ENCODE peak calls at places on chromosomes 16 and 17, in four cellular contexts. R, C, B and E are unnamed samples.

GRCh38 chr17:51165680-51166197 is 472 bp upstream of the NME2 start:
- DNase-seq in C (no peak), R (no peak), B (no peak), E (no peak)

GRCh38 chr17:15334266-15334665 is 7.1 kb downstream of the TEKT3 start:
- DNase-seq in B (no peak), R (peak; percentile 9), C (no peak), E (no peak)

GRCh38 chr16:22847100-22847499 is 33.1 kb downstream of the HS3ST2 start:
- DNase-seq in B (no peak), C (no peak), R (no peak), E (no peak)

GRCh38 chr16:83727018-83727417 is 80.8 kb upstream of the HSBP1 start:
- DNase-seq in C (no peak), R (peak; percentile 76), B (no peak), E (peak; percentile 35)

GRCh38 chr16:77467929-77468328 is 33.1 kb upstream of the ADAMTS18 start:
- DNase-seq in R (no peak), B (no peak), C (no peak), E (no peak)

GRCh38 chr16:21684199-21684598 is 20.4 kb downstream of the OTOA start:
- DNase-seq in R (no peak), C (no peak), B (no peak), E (no peak)

GRCh38 chr17:8227238-8227581 is 16.8 kb upstream of the AURKB start:
- DNase-seq in C (no peak), R (no peak), B (no peak), E (no peak)

GRCh38 chr17:51428668-51429486 is 168.5 kb downstream of the UTP18 start:
- DNase-seq in C (no peak), R (no peak), B (no peak), E (no peak)

GRCh38 chr17:28811594-28812135 is 30.9 kb downstream of the FAM222B start:
- DNase-seq in R (peak; percentile 22), C (no peak), B (no peak), E (peak; percentile 34)

GRCh38 chr17:62580947-62581346 is 46.5 kb upstream of the MRC2 start:
- DNase-seq in B (no peak), R (no peak), C (no peak), E (no peak)

GRCh38 chr17:32995416-32995815 is 3.8 kb downstream of the SPACA3 start:
- DNase-seq in B (no peak), C (no peak), R (no peak), E (no peak)
- H3K4me3 ChIP-seq in B (no peak overlapping the region), C (no peak overlapping the region), R (no peak overlapping the region), E (no peak overlapping the region)

DNA sequence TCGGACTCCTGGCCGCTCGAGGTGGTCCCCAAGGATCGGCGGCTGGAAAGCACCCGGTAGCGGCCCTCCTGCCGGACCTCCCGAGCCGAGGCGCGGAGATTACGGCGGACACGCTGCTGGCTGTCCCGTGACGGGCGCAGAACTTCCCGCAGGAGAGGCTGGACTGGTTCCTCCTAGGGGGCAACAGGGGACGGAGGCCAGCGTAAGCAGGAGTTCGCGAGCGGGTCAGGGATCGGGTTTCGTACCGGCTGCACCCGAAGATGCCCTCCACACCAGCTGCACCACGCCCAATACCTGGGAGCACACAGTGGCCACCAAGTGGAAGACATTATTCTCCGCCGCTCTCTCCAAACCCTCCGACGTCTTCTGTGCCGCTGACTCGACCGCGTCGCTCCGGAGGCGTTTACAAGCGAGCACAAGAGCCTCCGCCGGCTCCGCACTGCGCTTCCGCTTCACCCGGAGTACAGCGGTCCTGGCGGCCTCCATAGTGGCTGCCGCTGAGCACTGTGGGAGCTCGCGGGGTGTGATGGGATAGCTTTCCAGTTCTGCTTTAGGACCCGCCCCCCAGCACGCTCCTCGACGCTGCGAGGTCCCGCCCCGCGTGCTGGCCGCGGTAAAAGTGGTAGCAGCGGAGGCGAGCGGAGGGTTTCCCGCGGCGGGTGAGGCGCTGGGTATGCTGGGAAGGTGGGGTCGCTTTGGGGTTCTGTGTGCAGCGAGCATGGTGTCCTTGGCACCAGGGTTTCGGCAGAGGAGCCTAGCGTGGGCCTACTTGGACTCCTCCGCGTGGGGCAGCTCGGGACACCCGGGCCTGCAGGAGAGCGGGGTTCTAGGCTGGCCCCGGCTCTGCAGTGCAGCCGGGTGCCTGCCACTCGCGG is at the start of the genes PRMT7 and SLC7A6OS:
- DNase-seq in B (peak; percentile 86), R (peak; percentile 82), C (peak; percentile 92), E (peak; percentile 87)
- TF ChIP-seq CTCF in B (no peak), R (peak; percentile 37), C (no peak), E (peak; percentile 6)

GRCh38 chr17:63775420-63775819 is 1.4 kb downstream of the DDX42 start:
- DNase-seq in B (no peak), R (no peak), C (no peak), E (peak; percentile 11)
- H3K4me3 ChIP-seq in B (no peak overlapping the region), R (peak overlapping the region; percentile 76), C (peak overlapping the region; percentile 50), E (peak overlapping the region; percentile 60)

GRCh38 chr16:53721017-53721416 is 17.1 kb downstream of the FTO start:
- DNase-seq in B (no peak), R (no peak), C (no peak), E (no peak)
- TF ChIP-seq CTCF in B (no peak), R (no peak), C (no peak), E (no peak)

GRCh38 chr16:50839920-50840729 is 98.2 kb downstream of the CYLD start:
- DNase-seq in R (no peak), C (no peak), B (no peak), E (no peak)
- H3K4me3 ChIP-seq in R (no peak overlapping the region), C (no peak overlapping the region), B (no peak overlapping the region), E (no peak overlapping the region)

DNA sequence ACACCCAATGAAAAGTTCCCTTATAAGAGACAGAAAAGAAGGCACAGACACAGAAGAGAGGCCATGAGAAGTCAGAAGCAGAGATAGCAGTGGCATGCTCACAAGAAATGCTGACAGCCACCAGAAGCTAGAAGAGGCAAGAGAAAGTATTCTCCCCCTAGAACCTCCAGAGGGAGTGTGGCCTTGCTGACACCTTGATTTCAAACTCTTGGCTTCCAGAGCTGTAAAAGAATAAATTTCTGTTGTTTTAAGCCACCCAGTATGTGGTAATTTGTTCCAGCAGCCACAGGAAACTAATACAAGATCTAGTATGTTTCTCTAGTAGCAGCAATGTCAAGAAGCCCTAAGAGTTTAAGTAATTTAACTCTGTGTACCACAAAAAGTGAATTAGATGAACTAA is 87.2 kb upstream of the NOG start:
- DNase-seq in R (no peak), B (no peak), C (no peak), E (no peak)
- TF ChIP-seq CTCF in R (no peak), B (no peak), C (no peak), E (no peak)

GRCh38 chr17:55825213-55825612 is 74.4 kb downstream of the PCTP start:
- DNase-seq in C (no peak), B (no peak), R (no peak), E (peak; percentile 6)
- H3K4me3 ChIP-seq in C (no peak overlapping the region), B (no peak overlapping the region), R (no peak overlapping the region), E (no peak overlapping the region)

GRCh38 chr17:79012563-79013134 is 3.1 kb upstream of the CANT1 start:
- DNase-seq in C (no peak), R (no peak), B (no peak), E (no peak)
- TF ChIP-seq CTCF in C (no peak), R (no peak), B (no peak), E (no peak)

GRCh38 chr16:56591377-56592060 is 2.2 kb downstream of the MT3 start:
- DNase-seq in B (no peak), R (no peak), C (no peak), E (no peak)

GRCh38 chr16:56588781-56589140 is 567 bp upstream of the MT3 start:
- DNase-seq in B (no peak), C (no peak), R (no peak), E (no peak)

GRCh38 chr16:56594292-56594619 is 4.9 kb downstream of the MT3 start:
- DNase-seq in C (no peak), B (no peak), R (no peak), E (no peak)

GRCh38 chr16:56593573-56594291 is 4.4 kb downstream of the MT3 start:
- DNase-seq in B (no peak), R (no peak), C (no peak), E (no peak)

DNA sequence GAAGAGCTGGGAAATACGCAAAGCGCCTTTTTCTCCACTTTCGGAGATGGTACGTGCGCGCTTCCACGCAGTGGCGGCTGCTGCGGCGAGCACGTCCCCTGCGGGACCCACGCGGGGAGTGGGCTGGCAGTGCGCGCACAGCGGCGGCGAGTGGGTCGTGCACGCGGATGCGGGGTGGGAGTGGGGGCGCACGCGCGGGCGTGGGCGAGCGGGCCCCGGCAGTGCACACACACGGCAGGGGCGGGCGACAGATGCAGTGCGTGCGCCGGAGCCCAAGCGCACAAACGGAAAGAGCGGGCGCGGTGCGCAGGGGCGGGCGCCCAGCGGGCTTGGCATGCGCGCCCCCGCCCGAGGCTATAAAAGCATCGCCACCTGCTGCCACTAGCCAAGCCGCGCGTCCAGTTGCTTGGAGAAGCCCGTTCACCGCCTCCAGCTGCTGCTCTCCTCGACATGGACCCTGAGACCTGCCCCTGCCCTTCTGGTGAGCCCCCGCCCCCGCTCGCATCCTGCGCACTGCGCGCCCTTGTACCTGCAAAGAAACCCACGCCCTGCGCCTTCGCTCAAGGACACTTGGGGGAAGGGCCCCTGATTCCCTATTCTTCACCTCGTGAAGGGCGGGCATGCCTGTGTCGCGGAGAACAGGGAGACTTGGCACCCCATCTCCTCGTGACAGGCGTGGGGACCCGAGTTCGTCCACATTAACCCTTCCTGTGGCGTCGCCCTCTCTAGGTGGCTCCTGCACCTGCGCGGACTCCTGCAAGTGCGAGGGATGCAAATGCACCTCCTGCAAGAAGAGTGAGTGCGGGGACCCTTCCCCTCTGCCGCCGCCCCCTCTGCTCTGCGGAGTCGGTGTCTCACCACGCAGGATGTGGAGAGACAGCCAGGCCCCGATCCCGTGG is at the start of gene MT3:
- DNase-seq in B (no peak), R (no peak), C (no peak), E (no peak)
- H3K4me3 ChIP-seq in B (no peak within 1 kb of the TSS), R (peak within 1 kb of the TSS; percentile 27), C (no peak within 1 kb of the TSS), E (peak within 1 kb of the TSS; percentile 19)